ENCODE peak calls at places on chromosomes 7 and 10, in nine cellular contexts. G is upper lobe of right lung; Q is foreskin fibroblast; V is HCT116; M is fibroblast of the aortic adventitia; Z is CD8-positive, alpha-beta T cell; I is SK-N-SH; E is WTC11; O is cardiac muscle cell. N is an unnamed sample.

GRCh38 chr10:66755474-66755873 is 170.4 kb upstream of the LRRTM3 start:
- DNase-seq in G (no peak), Q (no peak), V (no peak), M (no peak), Z (no peak), I (no peak), E (no peak), O (no peak), N (no peak)

GRCh38 chr10:1174022-1174421 is 117.8 kb downstream of the WDR37 start:
- DNase-seq in G (peak; percentile 11), Q (no peak), V (no peak), M (no peak), Z (no peak), I (no peak), E (peak; percentile 2), O (no peak), N (no peak)

GRCh38 chr10:71397340-71398212 is 856 bp downstream of the CDH23 start:
- DNase-seq in G (peak; percentile 63), Q (no peak), V (no peak), M (no peak), Z (no peak), I (peak; percentile 76), E (peak; percentile 44), O (peak; percentile 28), N (no peak)

GRCh38 chr10:89301721-89302445 is at the start of gene IFIT2:
- DNase-seq in G (no peak), Q (peak; percentile 78), V (no peak), M (peak; percentile 75), Z (peak; percentile 13), I (no peak), E (no peak), O (no peak), N (peak; percentile 69)

GRCh38 chr10:106181491-106181890 is 983.0 kb downstream of the SORCS1 start:
- DNase-seq in G (no peak), Q (peak; percentile 83), V (no peak), M (peak; percentile 12), Z (no peak), I (no peak), E (no peak), O (no peak), N (no peak)

GRCh38 chr10:4332764-4333473 is 493.1 kb upstream of the AKR1E2 start:
- DNase-seq in G (no peak), Q (no peak), V (no peak), M (no peak), Z (no peak), I (no peak), E (no peak), O (no peak), N (no peak)

GRCh38 chr7:35015346-35015859 is 21.9 kb downstream of the DPY19L1 start:
- DNase-seq in G (no peak), Q (no peak), V (no peak), M (peak; percentile 54), Z (no peak), I (no peak), E (no peak), O (no peak), N (no peak)

GRCh38 chr7:33888206-33888605 is 17.1 kb upstream of the BMPER start:
- DNase-seq in G (no peak), Q (no peak), V (no peak), M (no peak), Z (no peak), I (no peak), E (peak; percentile 28), O (no peak), N (peak; percentile 51)

GRCh38 chr10:86155034-86155656 is 211.4 kb downstream of the GRID1 start:
- DNase-seq in G (no peak), Q (no peak), V (no peak), M (no peak), Z (no peak), I (peak; percentile 53), E (peak; percentile 18), O (peak; percentile 38), N (no peak)

DNA sequence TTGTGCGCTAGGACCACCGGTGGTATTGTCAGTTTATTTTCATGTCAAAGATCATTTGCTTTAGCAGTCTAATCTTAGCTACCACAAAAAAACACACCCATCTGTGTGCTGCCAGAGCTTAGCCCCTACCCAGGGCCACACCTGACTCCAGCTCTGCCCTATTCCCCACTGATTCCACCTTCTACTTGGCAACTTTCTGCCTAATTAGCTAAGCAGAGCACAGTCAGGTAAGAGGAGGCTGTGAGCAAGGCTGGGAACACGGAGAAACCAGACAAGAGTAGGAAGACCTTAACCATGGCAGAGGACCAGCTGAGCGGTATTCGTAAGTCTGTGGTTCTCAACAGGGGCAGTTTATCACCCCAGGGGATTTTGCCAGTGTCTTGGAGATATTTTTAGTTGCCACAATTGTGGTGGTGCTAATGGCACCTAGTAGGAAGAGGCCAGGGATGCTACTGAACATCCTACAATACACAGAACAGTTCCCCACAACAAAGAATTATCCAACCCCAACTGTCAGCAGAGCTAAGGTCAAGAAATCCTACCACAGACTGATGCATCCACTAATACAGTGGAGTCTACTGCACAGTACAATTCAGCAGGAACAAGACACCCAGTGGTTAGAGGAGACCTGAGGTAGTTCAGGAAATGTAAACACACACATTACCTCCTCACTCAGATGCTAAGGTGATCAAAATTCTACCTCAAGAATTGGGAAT is 91.6 kb downstream of the ZFAND4 start:
- DNase-seq in G (no peak), Q (no peak), V (no peak), M (no peak), Z (no peak), I (no peak), E (no peak), O (no peak), N (no peak)
- TF ChIP-seq CTCF in G (no peak), Q (no peak), V (no peak), M (no peak), Z (no peak), I (no peak), E (no peak), O (no peak), N (no peak)

GRCh38 chr7:143341842-143342241 is 20.7 kb downstream of the FAM131B start:
- DNase-seq in G (no peak), Q (no peak), V (no peak), M (no peak), Z (no peak), I (no peak), E (no peak), O (no peak), N (no peak)

GRCh38 chr7:143347950-143348349 is 14.6 kb downstream of the FAM131B start:
- DNase-seq in G (no peak), Q (no peak), V (no peak), M (no peak), Z (no peak), I (no peak), E (no peak), O (no peak), N (no peak)

GRCh38 chr7:143345428-143345900 is 17.0 kb downstream of the FAM131B start:
- DNase-seq in G (peak; percentile 76), Q (peak; percentile 63), V (peak; percentile 73), M (no peak), Z (peak; percentile 64), I (peak; percentile 71), E (peak; percentile 82), O (peak; percentile 72), N (no peak)

GRCh38 chr7:143343596-143343995 is 18.9 kb downstream of the FAM131B start:
- DNase-seq in G (no peak), Q (no peak), V (no peak), M (no peak), Z (no peak), I (no peak), E (no peak), O (no peak), N (no peak)

GRCh38 chr7:143346018-143346417 is 16.5 kb downstream of the FAM131B start:
- DNase-seq in G (no peak), Q (no peak), V (no peak), M (no peak), Z (no peak), I (no peak), E (peak; percentile 26), O (no peak), N (no peak)
- TF ChIP-seq CTCF in G (no peak), Q (no peak), V (no peak), M (no peak), Z (no peak), I (no peak), E (no peak), O (no peak), N (no peak)

GRCh38 chr10:113705344-113705878 is 25.7 kb downstream of the CASP7 start:
- DNase-seq in G (no peak), Q (no peak), V (no peak), M (no peak), Z (no peak), I (no peak), E (no peak), O (no peak), N (no peak)
- TF ChIP-seq CTCF in G (no peak), Q (no peak), V (no peak), M (no peak), Z (no peak), I (no peak), E (no peak), O (no peak), N (no peak)

DNA sequence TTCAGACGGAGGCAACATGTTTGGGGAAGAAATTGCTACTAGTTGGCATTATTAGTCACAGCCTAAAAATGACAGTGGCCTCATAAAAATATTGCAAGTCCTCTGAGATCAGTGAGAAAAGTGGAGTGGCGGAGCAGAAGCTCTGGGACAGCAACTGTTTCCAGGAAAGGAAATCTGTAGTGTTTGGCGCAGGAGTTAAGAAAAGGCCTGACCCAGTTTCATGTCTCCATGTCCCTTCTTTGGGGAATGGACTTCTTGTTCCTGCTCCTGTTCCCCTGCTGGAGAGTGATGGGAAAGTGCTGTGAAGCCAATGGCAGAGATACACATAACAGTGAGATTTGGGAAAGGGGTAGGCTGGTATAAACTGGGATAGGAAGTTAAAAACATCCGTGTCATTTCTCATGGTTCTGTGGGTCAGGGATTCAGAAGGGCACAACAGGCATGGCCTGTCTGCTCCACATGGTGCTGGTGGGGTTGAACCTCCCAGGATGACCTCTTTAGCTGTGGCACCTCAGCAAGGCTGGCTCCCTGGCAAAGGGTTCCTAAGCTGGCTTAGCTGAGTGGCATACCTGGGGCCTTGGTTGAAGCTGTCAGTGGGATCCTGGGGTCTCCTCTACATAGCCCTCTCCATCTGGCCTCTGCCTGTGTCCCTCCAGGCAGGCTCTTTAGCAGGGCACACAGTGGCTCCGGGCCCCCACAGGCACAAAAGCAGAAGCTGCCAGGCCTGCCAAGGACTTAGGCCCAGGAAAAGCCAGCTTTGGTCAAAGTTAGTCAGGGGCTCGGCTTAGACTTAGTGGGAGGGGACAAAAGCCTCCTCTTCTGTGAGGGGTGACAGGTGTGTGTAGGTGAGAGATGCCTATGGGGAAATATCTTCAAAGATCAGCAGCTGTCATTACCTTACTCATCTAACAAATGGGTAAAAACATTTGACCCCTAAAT is 77.7 kb downstream of the WDFY4 start:
- DNase-seq in G (no peak), Q (peak; percentile 3), V (no peak), M (no peak), Z (no peak), I (no peak), E (no peak), O (no peak), N (no peak)
- TF ChIP-seq CTCF in G (no peak), Q (no peak), V (no peak), M (no peak), Z (no peak), I (no peak), E (no peak), O (no peak), N (no peak)

GRCh38 chr10:26573674-26574073 is 123.8 kb upstream of the PDSS1 start:
- DNase-seq in G (no peak), Q (no peak), V (peak; percentile 12), M (no peak), Z (no peak), I (no peak), E (peak; percentile 32), O (no peak), N (peak; percentile 26)
- TF ChIP-seq CTCF in G (no peak), Q (no peak), V (peak; percentile 52), M (no peak), Z (no peak), I (no peak), E (no peak), O (no peak), N (no peak)

N was measured in MCF 10A.